ENCODE peak calls at places on chromosomes 7 and 10, in eight cellular contexts. One of them, this sample, is unnamed.
A peak's percentile ranks its signal among the peaks of the same experiment; 100 is the strongest.

GRCh38 chr7:132518102-132518838 is 58.0 kb downstream of the PLXNA4 start:
- DNase-seq in mammary epithelial cell: no peak
- DNase-seq in A673: peak; percentile 26
- DNase-seq in heart right ventricle: no peak
- DNase-seq in DND-41: peak; percentile 10
- DNase-seq in uterus: no peak
- DNase-seq in psoas muscle: no peak
- DNase-seq in CD8-positive, alpha-beta T cell: no peak
- DNase-seq in this sample: peak; percentile 24

GRCh38 chr10:11685787-11686218 is 56.4 kb upstream of the ECHDC3 start:
- DNase-seq in heart right ventricle: peak; percentile 53
- DNase-seq in CD8-positive, alpha-beta T cell: peak; percentile 47
- DNase-seq in mammary epithelial cell: peak; percentile 61
- DNase-seq in psoas muscle: peak; percentile 66
- DNase-seq in DND-41: peak; percentile 76
- DNase-seq in A673: peak; percentile 47
- DNase-seq in uterus: peak; percentile 73
- DNase-seq in this sample: peak; percentile 25

GRCh38 chr7:2812831-2813230 is 31.3 kb downstream of the GNA12 start:
- DNase-seq in A673: no peak
- DNase-seq in psoas muscle: no peak
- DNase-seq in DND-41: no peak
- DNase-seq in CD8-positive, alpha-beta T cell: no peak
- DNase-seq in heart right ventricle: no peak
- DNase-seq in mammary epithelial cell: no peak
- DNase-seq in uterus: no peak
- DNase-seq in this sample: no peak

GRCh38 chr7:82598958-82599357 is 155.4 kb upstream of the CACNA2D1 start:
- DNase-seq in A673: peak; percentile 28
- DNase-seq in mammary epithelial cell: peak; percentile 33
- DNase-seq in uterus: no peak
- DNase-seq in CD8-positive, alpha-beta T cell: no peak
- DNase-seq in heart right ventricle: no peak
- DNase-seq in psoas muscle: no peak
- DNase-seq in DND-41: no peak
- DNase-seq in this sample: no peak

GRCh38 chr10:109961181-109962001 is 38.1 kb upstream of the XPNPEP1 start:
- DNase-seq in heart right ventricle: no peak
- DNase-seq in A673: peak; percentile 32
- DNase-seq in CD8-positive, alpha-beta T cell: no peak
- DNase-seq in psoas muscle: no peak
- DNase-seq in mammary epithelial cell: peak; percentile 62
- DNase-seq in DND-41: no peak
- DNase-seq in uterus: no peak
- DNase-seq in this sample: no peak

GRCh38 chr7:105060923-105061322 is 46.9 kb downstream of the KMT2E start:
- DNase-seq in A673: no peak
- DNase-seq in DND-41: no peak
- DNase-seq in CD8-positive, alpha-beta T cell: no peak
- DNase-seq in uterus: no peak
- DNase-seq in heart right ventricle: no peak
- DNase-seq in psoas muscle: no peak
- DNase-seq in mammary epithelial cell: no peak
- DNase-seq in this sample: no peak

GRCh38 chr10:118595598-118596425 is at the start of gene PRLHR:
- DNase-seq in heart right ventricle: no peak
- DNase-seq in mammary epithelial cell: no peak
- DNase-seq in psoas muscle: no peak
- DNase-seq in CD8-positive, alpha-beta T cell: no peak
- DNase-seq in uterus: peak; percentile 51
- DNase-seq in A673: peak; percentile 39
- DNase-seq in DND-41: peak; percentile 13
- DNase-seq in this sample: no peak

GRCh38 chr7:94054130-94054529 is 50.0 kb upstream of the BET1 start:
- DNase-seq in uterus: no peak
- DNase-seq in A673: no peak
- DNase-seq in psoas muscle: no peak
- DNase-seq in heart right ventricle: no peak
- DNase-seq in CD8-positive, alpha-beta T cell: no peak
- DNase-seq in mammary epithelial cell: no peak
- DNase-seq in DND-41: no peak
- DNase-seq in this sample: no peak

GRCh38 chr7:135684134-135684533 is 21.8 kb downstream of the STMP1 start:
- DNase-seq in CD8-positive, alpha-beta T cell: no peak
- DNase-seq in uterus: no peak
- DNase-seq in heart right ventricle: no peak
- DNase-seq in mammary epithelial cell: peak; percentile 30
- DNase-seq in A673: no peak
- DNase-seq in psoas muscle: no peak
- DNase-seq in DND-41: no peak
- DNase-seq in this sample: no peak

GRCh38 chr10:112801748-112802147 is 148.3 kb upstream of the TCF7L2 start:
- DNase-seq in CD8-positive, alpha-beta T cell: no peak
- DNase-seq in DND-41: no peak
- DNase-seq in mammary epithelial cell: no peak
- DNase-seq in psoas muscle: no peak
- DNase-seq in uterus: no peak
- DNase-seq in A673: no peak
- DNase-seq in heart right ventricle: no peak
- DNase-seq in this sample: no peak

GRCh38 chr7:29297194-29297890 is 102.8 kb downstream of the CHN2 start:
- DNase-seq in CD8-positive, alpha-beta T cell: no peak
- DNase-seq in heart right ventricle: no peak
- DNase-seq in A673: no peak
- DNase-seq in DND-41: no peak
- DNase-seq in mammary epithelial cell: no peak
- DNase-seq in psoas muscle: no peak
- DNase-seq in uterus: no peak
- DNase-seq in this sample: no peak

GRCh38 chr7:140904081-140904480 is 20.6 kb downstream of the BRAF start:
- DNase-seq in A673: no peak
- DNase-seq in CD8-positive, alpha-beta T cell: no peak
- DNase-seq in heart right ventricle: no peak
- DNase-seq in uterus: no peak
- DNase-seq in mammary epithelial cell: peak; percentile 51
- DNase-seq in DND-41: no peak
- DNase-seq in psoas muscle: no peak
- DNase-seq in this sample: no peak

GRCh38 chr10:99834410-99834809 is 52.0 kb downstream of the ABCC2 start:
- DNase-seq in heart right ventricle: no peak
- DNase-seq in mammary epithelial cell: peak; percentile 91
- DNase-seq in A673: no peak
- DNase-seq in uterus: no peak
- DNase-seq in CD8-positive, alpha-beta T cell: no peak
- DNase-seq in DND-41: no peak
- DNase-seq in psoas muscle: no peak
- DNase-seq in this sample: no peak

GRCh38 chr10:14507156-14507555 is 176.4 kb upstream of the FRMD4A start:
- DNase-seq in uterus: no peak
- DNase-seq in CD8-positive, alpha-beta T cell: peak; percentile 14
- DNase-seq in DND-41: peak; percentile 34
- DNase-seq in psoas muscle: no peak
- DNase-seq in heart right ventricle: no peak
- DNase-seq in A673: no peak
- DNase-seq in mammary epithelial cell: no peak
- DNase-seq in this sample: peak; percentile 23

GRCh38 chr10:48938990-48939536 is 577 bp downstream of the LRRC18 start:
- DNase-seq in mammary epithelial cell: no peak
- DNase-seq in A673: no peak
- DNase-seq in psoas muscle: no peak
- DNase-seq in heart right ventricle: no peak
- DNase-seq in uterus: no peak
- DNase-seq in CD8-positive, alpha-beta T cell: no peak
- DNase-seq in DND-41: no peak
- DNase-seq in this sample: no peak

GRCh38 chr10:68471586-68472408 is at the start of gene DNA2:
- DNase-seq in A673: peak; percentile 89
- DNase-seq in DND-41: peak; percentile 86
- DNase-seq in uterus: peak; percentile 38
- DNase-seq in mammary epithelial cell: peak; percentile 75
- DNase-seq in psoas muscle: peak; percentile 81
- DNase-seq in heart right ventricle: peak; percentile 61
- DNase-seq in CD8-positive, alpha-beta T cell: peak; percentile 61
- DNase-seq in this sample: peak; percentile 59
- H3K27ac ChIP-seq in A673: peak within 1 kb of the TSS; percentile 95
- H3K27ac ChIP-seq in DND-41: peak within 1 kb of the TSS; percentile 94
- H3K27ac ChIP-seq in uterus: peak within 1 kb of the TSS; percentile 63
- H3K27ac ChIP-seq in mammary epithelial cell: peak within 1 kb of the TSS; percentile 82
- H3K27ac ChIP-seq in psoas muscle: peak within 1 kb of the TSS; percentile 15
- H3K27ac ChIP-seq in heart right ventricle: peak within 1 kb of the TSS; percentile 16
- H3K27ac ChIP-seq in CD8-positive, alpha-beta T cell: peak within 1 kb of the TSS; percentile 47
- H3K27ac ChIP-seq in this sample: no peak within 1 kb of the TSS

GRCh38 chr10:6065406-6065805 is 3.2 kb upstream of the IL2RA start:
- DNase-seq in mammary epithelial cell: no peak
- DNase-seq in uterus: no peak
- DNase-seq in psoas muscle: no peak
- DNase-seq in CD8-positive, alpha-beta T cell: no peak
- DNase-seq in DND-41: no peak
- DNase-seq in heart right ventricle: no peak
- DNase-seq in A673: no peak
- DNase-seq in this sample: peak; percentile 62
- H3K4me1 ChIP-seq in mammary epithelial cell: no peaks in the 10 kb centered on the region
- H3K4me1 ChIP-seq in uterus: no peaks in the 10 kb centered on the region
- H3K4me1 ChIP-seq in psoas muscle: no peaks in the 10 kb centered on the region
- H3K4me1 ChIP-seq in CD8-positive, alpha-beta T cell: peaks cover 50% of the 10 kb centered on the region
- H3K4me1 ChIP-seq in DND-41: peaks cover 42% of the 10 kb centered on the region
- H3K4me1 ChIP-seq in heart right ventricle: peaks cover 66% of the 10 kb centered on the region
- H3K4me1 ChIP-seq in A673: no peaks in the 10 kb centered on the region
- H3K4me1 ChIP-seq in this sample: peaks cover 73% of the 10 kb centered on the region

GRCh38 chr7:92460109-92460508 is 12.8 kb downstream of the GATAD1 start:
- DNase-seq in mammary epithelial cell: peak; percentile 55
- DNase-seq in psoas muscle: no peak
- DNase-seq in DND-41: no peak
- DNase-seq in heart right ventricle: no peak
- DNase-seq in CD8-positive, alpha-beta T cell: no peak
- DNase-seq in uterus: no peak
- DNase-seq in A673: no peak
- DNase-seq in this sample: no peak

GRCh38 chr7:92464515-92464914 is 13.2 kb downstream of the ERVW-1 start:
- DNase-seq in A673: no peak
- DNase-seq in mammary epithelial cell: peak; percentile 43
- DNase-seq in uterus: no peak
- DNase-seq in DND-41: no peak
- DNase-seq in psoas muscle: no peak
- DNase-seq in CD8-positive, alpha-beta T cell: no peak
- DNase-seq in heart right ventricle: no peak
- DNase-seq in this sample: no peak

GRCh38 chr7:92460510-92460909 is 13.2 kb downstream of the GATAD1 start:
- DNase-seq in CD8-positive, alpha-beta T cell: no peak
- DNase-seq in A673: no peak
- DNase-seq in mammary epithelial cell: no peak
- DNase-seq in psoas muscle: no peak
- DNase-seq in DND-41: no peak
- DNase-seq in uterus: no peak
- DNase-seq in heart right ventricle: no peak
- DNase-seq in this sample: no peak

GRCh38 chr7:92456241-92456640 is 9.0 kb downstream of the GATAD1 start:
- DNase-seq in psoas muscle: no peak
- DNase-seq in CD8-positive, alpha-beta T cell: no peak
- DNase-seq in uterus: no peak
- DNase-seq in heart right ventricle: no peak
- DNase-seq in A673: no peak
- DNase-seq in DND-41: no peak
- DNase-seq in mammary epithelial cell: no peak
- DNase-seq in this sample: no peak

DNA sequence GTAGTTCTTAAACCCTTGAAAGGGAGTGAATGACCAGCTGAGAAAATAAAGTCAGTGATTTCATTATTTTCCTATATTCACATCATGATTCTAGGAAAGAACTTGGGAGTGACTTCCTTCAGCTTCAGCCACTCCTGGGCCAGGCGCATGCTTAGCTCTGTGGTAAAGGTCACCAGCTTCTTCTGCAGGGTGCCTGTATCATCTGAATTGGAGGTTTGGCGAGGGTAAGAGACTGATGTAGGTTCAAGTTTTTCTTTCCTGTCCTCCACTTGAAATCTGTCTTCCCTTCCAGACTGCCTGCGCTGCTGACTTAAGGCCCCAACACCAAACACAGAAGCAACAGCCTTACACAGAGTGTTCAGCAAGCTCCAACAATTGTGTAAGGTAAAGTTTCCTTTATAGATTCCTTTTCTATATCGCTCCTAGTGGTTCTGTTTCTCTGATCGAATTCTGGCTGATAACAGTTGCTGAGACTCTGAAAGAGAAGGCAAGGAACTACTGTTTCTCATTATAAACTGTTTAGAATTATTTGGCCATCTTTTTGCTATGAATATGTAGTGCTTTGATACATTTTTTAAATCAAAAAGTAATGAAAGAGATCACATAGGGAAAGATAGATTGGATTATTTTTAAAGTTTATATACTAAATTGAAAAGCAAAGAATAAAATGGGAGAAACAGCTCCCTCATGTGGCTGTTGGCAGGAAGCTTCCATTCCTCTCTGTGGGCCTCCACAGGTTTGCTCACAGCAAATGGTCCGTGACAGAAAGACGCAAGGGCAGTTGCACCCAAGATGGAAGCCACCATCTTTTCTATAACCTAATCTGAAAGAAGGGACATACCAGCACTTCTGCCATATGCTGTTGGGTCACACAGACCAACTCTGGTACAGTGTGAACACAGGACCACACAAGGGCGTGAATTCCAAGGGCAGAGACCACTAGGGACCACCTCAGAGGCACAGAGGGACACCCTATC is 14.0 kb downstream of the GATAD1 start:
- DNase-seq in DND-41: peak; percentile 33
- DNase-seq in uterus: no peak
- DNase-seq in CD8-positive, alpha-beta T cell: no peak
- DNase-seq in psoas muscle: no peak
- DNase-seq in A673: peak; percentile 63
- DNase-seq in mammary epithelial cell: peak; percentile 9
- DNase-seq in heart right ventricle: no peak
- DNase-seq in this sample: no peak
- H3K27ac ChIP-seq in DND-41: no peak overlapping the region
- H3K27ac ChIP-seq in uterus: no peak overlapping the region
- H3K27ac ChIP-seq in CD8-positive, alpha-beta T cell: no peak overlapping the region
- H3K27ac ChIP-seq in psoas muscle: no peak overlapping the region
- H3K27ac ChIP-seq in A673: no peak overlapping the region
- H3K27ac ChIP-seq in mammary epithelial cell: no peak overlapping the region
- H3K27ac ChIP-seq in heart right ventricle: no peak overlapping the region
- H3K27ac ChIP-seq in this sample: no peak overlapping the region

DNA sequence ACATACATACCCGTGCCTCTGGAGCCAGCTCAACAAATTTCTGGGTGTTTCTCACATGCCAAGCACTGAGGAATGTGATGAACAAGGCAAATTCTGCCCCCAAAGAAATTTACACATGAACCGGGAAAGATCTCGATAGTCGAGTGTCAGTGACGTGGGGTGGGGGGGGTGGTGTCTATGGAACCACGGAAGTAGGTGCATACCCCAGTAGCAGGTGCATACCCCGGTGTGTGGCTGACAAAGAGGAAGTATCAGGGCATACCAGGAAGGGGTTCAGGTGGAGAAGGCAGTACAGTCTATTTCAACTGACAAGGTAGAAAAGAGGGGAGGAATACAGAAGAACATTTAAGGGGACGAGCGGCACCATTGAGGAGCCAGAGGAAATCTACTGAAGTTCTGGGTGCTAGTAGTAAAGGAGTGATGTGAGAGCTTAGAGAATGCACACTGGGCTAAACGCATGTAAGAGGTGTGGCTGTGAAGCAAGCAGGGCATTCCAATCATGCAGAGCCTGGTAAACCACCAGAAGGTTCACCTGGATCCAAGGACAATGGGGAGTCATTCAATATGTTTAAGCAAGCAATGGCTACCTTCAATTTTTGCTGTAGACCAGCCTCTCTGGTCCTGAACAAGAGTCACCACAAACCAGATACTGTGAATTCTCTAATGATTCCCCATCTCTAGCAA is 6.2 kb downstream of the CCDC6 start:
- DNase-seq in mammary epithelial cell: no peak
- DNase-seq in uterus: no peak
- DNase-seq in DND-41: no peak
- DNase-seq in CD8-positive, alpha-beta T cell: no peak
- DNase-seq in A673: no peak
- DNase-seq in heart right ventricle: no peak
- DNase-seq in psoas muscle: no peak
- DNase-seq in this sample: no peak
- H3K4me1 ChIP-seq in mammary epithelial cell: peaks cover 61% of the 10 kb centered on the region
- H3K4me1 ChIP-seq in uterus: peaks cover 14% of the 10 kb centered on the region
- H3K4me1 ChIP-seq in DND-41: peaks cover 25% of the 10 kb centered on the region
- H3K4me1 ChIP-seq in CD8-positive, alpha-beta T cell: peaks cover 38% of the 10 kb centered on the region
- H3K4me1 ChIP-seq in A673: no peaks in the 10 kb centered on the region
- H3K4me1 ChIP-seq in heart right ventricle: peaks cover 54% of the 10 kb centered on the region
- H3K4me1 ChIP-seq in psoas muscle: peaks cover 70% of the 10 kb centered on the region
- H3K4me1 ChIP-seq in this sample: peaks cover 28% of the 10 kb centered on the region